ENCODE peak calls at places on chromosomes 1 and 21, in ten cellular contexts. S, P, H, D, F, X, K, R, T and L are unnamed samples.

GRCh38 chr1:24309762-24310485 is 9.2 kb upstream of the GRHL3 start:
- DNase-seq in S (no peak), P (no peak), H (peak), D (no peak), F (no peak), X (no peak), K (no peak), R (peak), T (no peak), L (no peak)

GRCh38 chr1:171252482-171252881 is 4.2 kb downstream of the FMO1 start:
- DNase-seq in S (no peak), P (no peak), H (no peak), D (no peak), F (no peak), X (no peak), K (peak), R (no peak), T (no peak), L (no peak)

GRCh38 chr1:235504122-235504493 is at the start of gene B3GALNT2:
- DNase-seq in S (no peak), P (no peak), H (no peak), D (no peak), F (no peak), X (no peak), K (no peak), R (no peak), T (no peak), L (no peak)

GRCh38 chr1:190399233-190399632 is 78.4 kb downstream of the BRINP3 start:
- DNase-seq in S (no peak), P (no peak), H (no peak), D (no peak), F (no peak), X (no peak), K (no peak), R (no peak), T (no peak), L (no peak)

GRCh38 chr1:87226341-87226760 is 102.3 kb upstream of the LMO4 start:
- DNase-seq in S (peak), P (no peak), H (peak), D (peak), F (peak), X (peak), K (peak), R (peak), T (peak), L (no peak)

GRCh38 chr1:23249785-23250184 is 32.5 kb upstream of the HTR1D start:
- DNase-seq in S (no peak), P (no peak), H (no peak), D (no peak), F (peak), X (peak), K (no peak), R (no peak), T (no peak), L (no peak)

GRCh38 chr21:45347048-45347711 is 57.8 kb upstream of the COL18A1 start:
- DNase-seq in S (no peak), P (no peak), H (no peak), D (no peak), F (no peak), X (no peak), K (no peak), R (no peak), T (no peak), L (no peak)

GRCh38 chr1:113860891-113861290 is 10.6 kb downstream of the PTPN22 start:
- DNase-seq in S (peak), P (no peak), H (peak), D (no peak), F (peak), X (peak), K (no peak), R (peak), T (no peak), L (no peak)

GRCh38 chr1:184545601-184546000 is 158.8 kb downstream of the C1orf21 start:
- DNase-seq in S (no peak), P (no peak), H (peak), D (no peak), F (no peak), X (peak), K (no peak), R (peak), T (no peak), L (no peak)

GRCh38 chr1:66526036-66526435 is 7.9 kb upstream of the SGIP1 start:
- DNase-seq in S (no peak), P (no peak), H (no peak), D (no peak), F (no peak), X (no peak), K (no peak), R (no peak), T (no peak), L (no peak)

GRCh38 chr1:70840260-70840953 is 207.2 kb downstream of the PTGER3 start:
- DNase-seq in S (no peak), P (no peak), H (no peak), D (no peak), F (peak), X (peak), K (no peak), R (no peak), T (no peak), L (no peak)

GRCh38 chr1:55215194-55216021 is at the start of gene USP24:
- DNase-seq in S (no peak), P (peak), H (peak), D (peak), F (peak), X (peak), K (peak), R (peak), T (no peak), L (peak)

GRCh38 chr1:157878059-157878458 is 36.5 kb upstream of the CD5L start:
- DNase-seq in S (peak), P (no peak), H (peak), D (no peak), F (peak), X (peak), K (no peak), R (peak), T (peak), L (peak)

GRCh38 chr1:236759252-236759859 is 35.7 kb upstream of the MTR start:
- DNase-seq in S (no peak), P (no peak), H (peak), D (no peak), F (peak), X (peak), K (no peak), R (peak), T (peak), L (peak)

GRCh38 chr1:184291701-184292100 is 95.1 kb upstream of the C1orf21 start:
- DNase-seq in S (no peak), P (no peak), H (no peak), D (no peak), F (no peak), X (no peak), K (no peak), R (no peak), T (no peak), L (no peak)

GRCh38 chr1:241610056-241610815 is 29.9 kb downstream of the CHML start:
- DNase-seq in S (no peak), P (no peak), H (peak), D (no peak), F (peak), X (peak), K (peak), R (peak), T (no peak), L (no peak)

GRCh38 chr1:86648255-86648654 is 56.1 kb upstream of the SH3GLB1 start:
- DNase-seq in S (peak), P (no peak), H (peak), D (no peak), F (peak), X (peak), K (no peak), R (peak), T (no peak), L (no peak)

GRCh38 chr21:38303300-38303699 is 46.5 kb downstream of the KCNJ15 start:
- DNase-seq in S (no peak), P (no peak), H (peak), D (peak), F (no peak), X (peak), K (no peak), R (peak), T (no peak), L (no peak)

GRCh38 chr21:41873005-41873404 is 6.1 kb downstream of the PRDM15 start:
- DNase-seq in S (no peak), P (no peak), H (no peak), D (peak), F (no peak), X (no peak), K (no peak), R (no peak), T (no peak), L (no peak)

GRCh38 chr1:47333922-47334764 is 553 bp downstream of the CMPK1 start:
- DNase-seq in S (no peak), P (peak), H (peak), D (peak), F (peak), X (peak), K (peak), R (peak), T (peak), L (peak)

GRCh38 chr1:21510885-21511578 is 1.8 kb downstream of the ALPL start:
- DNase-seq in S (no peak), P (no peak), H (peak), D (no peak), F (no peak), X (no peak), K (no peak), R (no peak), T (no peak), L (no peak)